ENCODE peak calls at places on chromosomes 13 and 19, in nine cellular contexts. B is HCT116, N is GM23248, S is MM.1S, Z is PC-3, D is GM23338, T is hepatocyte, C is SK-N-SH, G is OCI-LY7. Q is an unnamed sample. For H3K4me1, the result is how much of the 10 kb centered on the place peaks cover.

GRCh38 chr19:36876993-36877938 is 26.6 kb downstream of the ZNF345 start:
- DNase-seq in B (no peak), N (no peak), S (no peak), Z (no peak), D (peak), T (no peak), C (no peak), G (no peak), Q (no peak)

GRCh38 chr19:41479757-41480191 is 36.8 kb downstream of the ERICH4 start:
- DNase-seq in B (no peak), N (no peak), S (no peak), Z (no peak), D (no peak), T (no peak), C (no peak), G (no peak), Q (no peak)

GRCh38 chr13:109744512-109745051 is 41.8 kb downstream of the IRS2 start:
- DNase-seq in B (no peak), N (no peak), S (no peak), Z (peak), D (no peak), T (peak), C (peak), G (no peak), Q (no peak)

GRCh38 chr19:15112385-15112784 is 5.2 kb downstream of the SYDE1 start:
- DNase-seq in B (peak), N (peak), S (no peak), Z (peak), D (peak), T (no peak), C (peak), G (peak), Q (no peak)

GRCh38 chr19:16969127-16969526 is 57.5 kb downstream of the CPAMD8 start:
- DNase-seq in B (no peak), N (peak), S (no peak), Z (peak), D (peak), T (no peak), C (no peak), G (peak), Q (no peak)

GRCh38 chr13:98202026-98202425 is 25.0 kb upstream of the RNF113B start:
- DNase-seq in B (no peak), N (no peak), S (no peak), Z (no peak), D (no peak), T (no peak), C (no peak), G (peak), Q (peak)

GRCh38 chr13:112893570-112894422 is 75.2 kb upstream of the MCF2L start:
- DNase-seq in B (no peak), N (peak), S (peak), Z (peak), D (peak), T (peak), C (peak), G (no peak), Q (peak)

GRCh38 chr19:35549174-35549788 is 3.9 kb downstream of the TMEM147 start:
- DNase-seq in B (peak), N (peak), S (peak), Z (peak), D (peak), T (peak), C (peak), G (peak), Q (peak)

GRCh38 chr13:52806029-52806428 is 42.4 kb downstream of the PCDH8 start:
- DNase-seq in B (no peak), N (no peak), S (no peak), Z (no peak), D (no peak), T (no peak), C (no peak), G (no peak), Q (no peak)
- H2AFZ ChIP-seq in B (no peak), N (no peak), S (no peak), Z (no peak), D (no peak), T (no peak), C (no peak), G (no peak), Q (no peak)

GRCh38 chr19:1850809-1851544 is 2.7 kb upstream of the REXO1 start:
- DNase-seq in B (no peak), N (no peak), S (no peak), Z (peak), D (peak), T (no peak), C (no peak), G (no peak), Q (no peak)

GRCh38 chr19:1849132-1849474 is 820 bp upstream of the REXO1 start:
- DNase-seq in B (no peak), N (no peak), S (no peak), Z (no peak), D (no peak), T (no peak), C (no peak), G (no peak), Q (no peak)

GRCh38 chr19:1851581-1852293 is 3.5 kb upstream of the REXO1 start:
- DNase-seq in B (no peak), N (no peak), S (no peak), Z (no peak), D (peak), T (no peak), C (no peak), G (no peak), Q (no peak)

GRCh38 chr19:1848399-1849131 is at the start of gene REXO1:
- DNase-seq in B (peak), N (peak), S (peak), Z (peak), D (peak), T (peak), C (peak), G (peak), Q (peak)

DNA sequence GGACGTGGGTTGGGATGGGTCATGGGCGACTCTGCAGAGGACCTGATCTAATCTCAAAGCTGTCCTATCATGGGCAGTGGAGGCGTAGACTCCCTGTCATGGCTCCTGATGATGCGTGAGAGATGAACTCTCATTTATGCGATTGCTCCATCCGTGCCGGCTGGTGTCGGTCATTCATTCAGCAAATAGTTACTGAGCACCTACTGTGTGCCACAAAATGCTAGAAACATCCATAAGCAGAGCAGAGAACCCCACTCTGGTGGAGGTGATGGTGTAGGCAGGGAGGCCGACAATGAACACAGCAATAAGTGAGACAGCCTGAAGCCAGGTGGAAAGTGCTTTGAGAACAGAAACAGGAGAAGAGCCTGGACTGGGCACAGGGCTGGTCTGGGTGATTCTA is 1.7 kb upstream of the REXO1 start:
- DNase-seq in B (no peak), N (no peak), S (no peak), Z (no peak), D (no peak), T (no peak), C (no peak), G (no peak), Q (no peak)
- H3K4me1 ChIP-seq in B (half or more), N (under half), S (under half), Z (under half), D (under half), T (under half), C (under half), G (under half), Q (under half)

GRCh38 chr13:76225815-76226489 is 589.8 kb downstream of the LMO7 start:
- DNase-seq in B (no peak), N (no peak), S (no peak), Z (no peak), D (peak), T (peak), C (no peak), G (no peak), Q (peak)
- TF ChIP-seq EZH2phosphoT487 in B (no peak), N (no peak), S (no peak), Z (no peak), D (no peak), T (no peak), C (no peak), G (no peak), Q (no peak)

GRCh38 chr13:44267966-44268365 is 105.7 kb upstream of the SERP2 start:
- DNase-seq in B (no peak), N (peak), S (no peak), Z (peak), D (no peak), T (no peak), C (no peak), G (no peak), Q (no peak)
- H2AFZ ChIP-seq in B (no peak), N (peak), S (no peak), Z (no peak), D (no peak), T (no peak), C (no peak), G (no peak), Q (no peak)

DNA sequence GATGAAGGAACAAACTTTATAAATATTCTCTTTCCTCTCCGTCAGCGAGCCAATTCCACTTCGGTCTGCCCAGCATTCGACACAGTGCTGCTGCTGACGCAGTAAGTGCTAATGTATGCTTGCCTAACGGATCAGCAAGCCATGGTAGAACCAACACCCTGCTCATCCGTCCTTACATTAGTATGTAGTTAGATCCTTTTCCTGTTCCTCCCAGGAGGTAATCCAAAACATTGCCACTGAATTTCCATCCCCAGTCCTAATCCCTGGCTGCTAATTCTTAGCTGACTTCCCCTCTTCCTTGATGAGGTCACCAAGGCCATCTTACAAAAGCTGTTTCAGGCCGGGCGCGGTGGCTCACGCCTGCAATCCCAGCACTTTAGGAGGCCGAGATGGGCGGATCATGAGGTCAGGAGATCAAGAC is 88.0 kb downstream of the STARD13 start:
- DNase-seq in B (no peak), N (no peak), S (no peak), Z (no peak), D (no peak), T (no peak), C (no peak), G (no peak), Q (no peak)
- H3K4me1 ChIP-seq in B (under half), N (under half), S (under half), Z (under half), D (under half), T (under half), C (under half), G (under half), Q (under half)

DNA sequence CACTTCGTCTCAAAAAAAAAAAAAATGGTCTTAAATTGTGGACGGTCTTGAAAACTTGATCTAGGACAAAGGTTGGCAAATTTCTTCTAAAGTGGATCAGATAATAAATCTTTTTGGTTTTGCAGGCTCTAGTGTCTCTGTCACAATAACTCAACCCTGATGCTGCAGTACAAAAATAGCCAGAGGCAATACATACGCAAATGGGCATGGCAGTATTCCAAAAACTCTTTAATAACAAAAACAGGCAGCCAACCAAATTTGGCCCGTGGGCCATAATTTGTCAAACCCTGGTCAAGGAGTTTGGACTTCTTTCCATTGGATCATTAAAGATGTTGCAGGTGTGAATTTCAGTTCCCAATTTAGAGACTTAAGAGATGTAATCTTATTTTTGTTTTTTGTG is 93.5 kb upstream of the MRI1 start:
- DNase-seq in B (no peak), N (no peak), S (no peak), Z (no peak), D (no peak), T (no peak), C (no peak), G (no peak), Q (no peak)
- TF ChIP-seq EZH2phosphoT487 in B (no peak), N (no peak), S (no peak), Z (no peak), D (no peak), T (no peak), C (no peak), G (no peak), Q (no peak)

Q was measured in neural progenitor cell.